ENCODE peak calls at places on chromosomes 5 and 9, in ten cellular contexts. Z is H7; J is heart left ventricle; D is astrocyte; X is right cardiac atrium; K is LNCaP clone FGC; Q is brain microvascular endothelial cell; V is choroid plexus epithelial cell; O is cardiac fibroblast; P is CD8-positive, alpha-beta memory T cell. L is an unnamed sample.

GRCh38 chr5:132470596-132470995 is 20.0 kb downstream of the IRF1 start:
- DNase-seq in V (no peak), O (no peak), D (no peak), P (no peak), Z (no peak), X (no peak), K (no peak), Q (no peak), J (peak), L (no peak)

GRCh38 chr5:74643160-74643562 is 2.6 kb upstream of the ENC1 start:
- DNase-seq in D (peak), O (peak), Q (peak), P (no peak), Z (no peak), X (peak), V (peak), K (no peak), J (no peak), L (peak)

GRCh38 chr9:33988219-33988890 is 60.3 kb downstream of the UBAP2 start:
- DNase-seq in K (no peak), X (no peak), P (no peak), O (peak), Z (no peak), J (no peak), D (peak), V (no peak), Q (no peak), L (no peak)

GRCh38 chr5:41722359-41722950 is 147.8 kb downstream of the OXCT1 start:
- DNase-seq in V (peak), Z (no peak), X (no peak), K (peak), O (peak), Q (no peak), D (peak), P (no peak), J (no peak), L (peak)

GRCh38 chr5:87302061-87302460 is 34.4 kb downstream of the RASA1 start:
- DNase-seq in V (peak), X (no peak), Z (no peak), P (no peak), D (peak), K (no peak), Q (no peak), O (peak), J (no peak), L (peak)

GRCh38 chr9:2414465-2414864 is 207.1 kb upstream of the VLDLR start:
- DNase-seq in Z (no peak), D (peak), K (no peak), P (no peak), X (no peak), O (peak), V (peak), Q (peak), J (no peak), L (no peak)

GRCh38 chr9:83544002-83544698 is 5.9 kb upstream of the FRMD3 start:
- DNase-seq in Q (peak), X (peak), Z (peak), P (no peak), V (peak), K (peak), O (peak), D (peak), J (no peak), L (peak)

GRCh38 chr9:133113928-133114351 is 7.1 kb downstream of the RALGDS start:
- DNase-seq in O (no peak), X (peak), J (peak), Z (peak), D (no peak), K (no peak), P (no peak), V (no peak), Q (no peak), L (no peak)

GRCh38 chr9:113388833-113389232 is 12.0 kb upstream of the HDHD3 start:
- DNase-seq in X (no peak), J (no peak), O (no peak), P (no peak), Z (peak), V (no peak), D (no peak), Q (no peak), K (no peak), L (no peak)

GRCh38 chr5:67350185-67350584 is 153.6 kb upstream of the CD180 start:
- DNase-seq in Q (no peak), P (no peak), O (no peak), K (no peak), J (no peak), Z (no peak), X (no peak), V (no peak), D (no peak), L (no peak)

GRCh38 chr5:67147768-67148167 is 48.8 kb downstream of the CD180 start:
- DNase-seq in D (peak), Z (no peak), Q (peak), P (no peak), V (peak), J (no peak), X (no peak), O (peak), K (no peak), L (peak)

GRCh38 chr5:149930060-149930753 is 14.4 kb downstream of the PDE6A start:
- DNase-seq in K (peak), D (no peak), O (no peak), P (no peak), V (no peak), Z (no peak), X (no peak), Q (no peak), J (no peak), L (no peak)

GRCh38 chr9:117523531-117524153 is 108.8 kb upstream of the ASTN2 start:
- DNase-seq in K (no peak), J (no peak), O (no peak), Q (no peak), D (no peak), Z (no peak), V (no peak), P (no peak), X (no peak), L (no peak)

GRCh38 chr5:172373680-172374079 is 80.6 kb downstream of the SH3PXD2B start:
- DNase-seq in P (no peak), J (no peak), K (no peak), D (no peak), Z (no peak), V (no peak), O (no peak), Q (no peak), X (no peak), L (no peak)

GRCh38 chr5:21573915-21574314 is 1279.2 kb downstream of the CDH12 start:
- DNase-seq in Q (no peak), X (no peak), Z (no peak), V (no peak), P (no peak), O (no peak), J (no peak), D (no peak), K (no peak), L (no peak)

GRCh38 chr5:91307023-91307422 is 76.1 kb downstream of the ARRDC3 start:
- DNase-seq in Q (no peak), J (no peak), Z (no peak), V (peak), K (no peak), P (no peak), D (no peak), O (peak), X (peak), L (peak)

GRCh38 chr5:150510460-150511263 is 2.7 kb downstream of the NDST1 start:
- DNase-seq in V (no peak), X (no peak), Q (no peak), D (peak), Z (no peak), K (no peak), P (no peak), O (no peak), J (no peak), L (no peak)

GRCh38 chr5:6448141-6448491 is 543 bp upstream of the UBE2QL1 start:
- DNase-seq in P (no peak), X (no peak), Z (no peak), K (no peak), V (no peak), D (no peak), Q (no peak), O (no peak), J (no peak), L (no peak)

GRCh38 chr9:127159949-127160610 is 37.6 kb upstream of the ANGPTL2 start:
- DNase-seq in D (no peak), J (no peak), P (no peak), O (no peak), V (no peak), Z (peak), Q (no peak), X (no peak), K (no peak), L (no peak)

GRCh38 chr5:118778951-118779350 is 209.4 kb downstream of the DTWD2 start:
- DNase-seq in P (no peak), Q (peak), D (peak), O (no peak), X (no peak), J (no peak), V (peak), Z (no peak), K (no peak), L (no peak)

GRCh38 chr5:68548959-68549676 is 333.6 kb downstream of the PIK3R1 start:
- DNase-seq in D (peak), K (peak), V (no peak), Q (peak), X (no peak), Z (no peak), J (no peak), P (no peak), O (peak), L (peak)

GRCh38 chr9:83538172-83538889 is at the start of gene FRMD3:
- DNase-seq in D (peak), X (peak), V (peak), O (peak), Z (peak), Q (peak), P (no peak), J (peak), K (peak), L (peak)

GRCh38 chr5:179825655-179826182 is 5.0 kb downstream of the SQSTM1 start:
- DNase-seq in X (no peak), Z (peak), Q (no peak), P (no peak), J (no peak), D (no peak), V (no peak), K (no peak), O (no peak), L (no peak)

GRCh38 chr9:83637389-83637788 is 14.4 kb downstream of the IDNK start:
- DNase-seq in P (no peak), J (no peak), D (no peak), Q (no peak), V (no peak), K (no peak), X (no peak), O (no peak), Z (no peak), L (no peak)

GRCh38 chr9:112173489-112174222 is 1.4 kb downstream of the SUSD1 start:
- DNase-seq in Z (no peak), J (no peak), X (no peak), P (no peak), O (no peak), Q (no peak), D (no peak), K (no peak), V (no peak), L (no peak)

GRCh38 chr5:35470866-35471265 is 146.8 kb upstream of the SPEF2 start:
- DNase-seq in P (no peak), V (peak), Z (no peak), Q (peak), O (peak), K (no peak), J (no peak), D (peak), X (no peak), L (no peak)

GRCh38 chr5:170143710-170144109 is 38.0 kb downstream of the FOXI1 start:
- DNase-seq in Z (no peak), K (no peak), J (no peak), P (no peak), O (no peak), X (no peak), V (no peak), D (no peak), Q (no peak), L (no peak)

GRCh38 chr9:119898316-119898715 is 529.1 kb upstream of the BRINP1 start:
- DNase-seq in Q (no peak), K (no peak), X (no peak), Z (no peak), P (no peak), O (no peak), J (no peak), V (no peak), D (no peak), L (no peak)

GRCh38 chr9:96495341-96495740 is 45.4 kb downstream of the HABP4 start:
- DNase-seq in V (peak), J (no peak), D (peak), P (no peak), Z (no peak), K (no peak), X (no peak), Q (peak), O (peak), L (peak)

GRCh38 chr9:91100878-91101450 is 260.8 kb downstream of the AUH start:
- DNase-seq in J (no peak), D (no peak), V (peak), P (no peak), Q (peak), K (no peak), O (peak), Z (no peak), X (peak), L (peak)

GRCh38 chr5:96017951-96018350 is 56.3 kb upstream of the ELL2 start:
- DNase-seq in D (peak), K (no peak), P (no peak), Z (no peak), O (peak), Q (no peak), X (no peak), V (peak), J (no peak), L (peak)

GRCh38 chr5:31453522-31453921 is 78.4 kb downstream of the DROSHA start:
- DNase-seq in Z (peak), X (no peak), V (no peak), J (no peak), O (no peak), K (no peak), Q (no peak), P (no peak), D (no peak), L (no peak)
- H3K4me3 ChIP-seq in Z (no peak), X (no peak), V (no peak), J (no peak), O (no peak), K (no peak), Q (no peak), P (no peak), D (no peak), L (no peak)

GRCh38 chr5:120516799-120517198 is 52.7 kb downstream of the PRR16 start:
- DNase-seq in X (no peak), V (peak), D (peak), Q (peak), O (peak), K (no peak), J (no peak), Z (no peak), P (no peak), L (no peak)

GRCh38 chr5:120510994-120511686 is 47.0 kb downstream of the PRR16 start:
- DNase-seq in O (no peak), V (no peak), Z (no peak), K (no peak), J (no peak), Q (no peak), X (no peak), D (no peak), P (no peak), L (no peak)

GRCh38 chr5:120510098-120510634 is 46.1 kb downstream of the PRR16 start:
- DNase-seq in O (no peak), V (no peak), J (no peak), X (no peak), D (no peak), Z (no peak), Q (no peak), K (no peak), P (no peak), L (no peak)

GRCh38 chr5:120512068-120512467 is 48.0 kb downstream of the PRR16 start:
- DNase-seq in K (no peak), J (no peak), P (no peak), X (no peak), D (no peak), Q (no peak), Z (peak), O (no peak), V (peak), L (no peak)

DNA sequence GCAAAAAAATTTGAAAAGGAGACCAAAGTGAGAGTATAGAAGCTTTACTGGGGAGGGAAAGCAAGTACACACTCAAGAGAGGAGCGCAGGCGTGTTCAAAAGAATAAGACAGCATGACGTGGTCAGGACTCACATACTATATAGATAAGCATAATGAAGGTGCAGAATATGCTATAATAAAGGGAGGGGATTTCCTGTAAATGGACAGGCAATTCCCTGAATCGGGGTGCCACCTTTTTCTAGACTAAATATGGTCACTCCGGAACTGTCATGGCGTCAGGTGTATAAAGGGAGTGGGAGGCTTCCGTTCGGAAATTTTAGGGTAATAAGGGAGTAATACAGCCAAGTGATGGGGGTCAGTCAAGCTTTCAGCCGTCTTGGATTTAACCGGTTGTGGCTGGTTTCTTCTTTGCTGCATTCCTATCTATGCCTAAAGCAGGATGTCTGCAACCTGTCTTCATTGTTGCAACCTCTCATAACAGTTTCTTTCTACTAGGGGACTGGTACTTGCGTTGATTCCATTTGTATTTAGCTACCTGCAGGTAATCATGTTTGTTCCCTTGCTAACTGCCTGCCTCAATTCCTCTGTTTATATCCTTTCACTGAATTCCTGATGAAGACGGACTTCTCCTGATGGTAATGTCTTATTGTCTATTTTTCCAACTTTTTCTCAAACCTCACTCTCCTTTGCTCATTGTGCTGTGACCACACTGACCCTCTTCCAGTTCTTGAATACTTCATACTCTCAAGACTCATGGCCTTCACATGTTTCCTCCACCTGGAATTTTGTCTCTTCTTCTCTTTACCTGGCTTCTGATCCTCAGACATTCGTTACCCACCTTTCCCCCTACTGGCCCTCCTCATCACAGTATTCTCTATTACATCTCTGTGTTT is 48.9 kb downstream of the PRR16 start:
- DNase-seq in P (no peak), O (no peak), Z (no peak), Q (no peak), D (no peak), J (no peak), K (no peak), V (no peak), X (no peak), L (no peak)
- H3K4me3 ChIP-seq in P (no peak), O (no peak), Z (no peak), Q (no peak), D (no peak), J (no peak), K (no peak), V (no peak), X (no peak), L (no peak)

DNA sequence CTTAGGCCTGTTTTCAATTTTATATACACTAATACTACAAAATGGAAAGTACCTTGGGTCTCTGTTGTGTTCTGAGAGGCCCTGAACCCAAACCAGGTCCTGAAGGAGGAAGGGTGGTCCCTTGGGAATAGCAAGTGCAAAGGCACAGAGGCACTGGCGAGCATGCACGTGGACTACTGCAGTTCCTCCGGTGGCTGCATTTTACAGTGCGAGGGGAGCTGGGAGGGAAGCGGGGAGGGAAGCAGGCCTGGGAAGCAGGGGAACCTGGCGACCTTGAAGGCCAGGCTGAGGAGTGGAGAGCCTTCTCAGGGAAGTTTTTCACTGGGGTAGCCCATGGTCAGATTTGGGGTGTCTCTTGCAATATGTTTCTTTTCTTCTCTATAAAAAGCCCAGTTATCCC is 33.9 kb downstream of the MORN5 start:
- DNase-seq in J (no peak), K (no peak), Q (no peak), X (no peak), D (no peak), O (no peak), P (no peak), V (no peak), Z (no peak), L (no peak)
- H3K4me3 ChIP-seq in J (no peak), K (no peak), Q (no peak), X (no peak), D (no peak), O (no peak), P (no peak), V (no peak), Z (no peak), L (no peak)

DNA sequence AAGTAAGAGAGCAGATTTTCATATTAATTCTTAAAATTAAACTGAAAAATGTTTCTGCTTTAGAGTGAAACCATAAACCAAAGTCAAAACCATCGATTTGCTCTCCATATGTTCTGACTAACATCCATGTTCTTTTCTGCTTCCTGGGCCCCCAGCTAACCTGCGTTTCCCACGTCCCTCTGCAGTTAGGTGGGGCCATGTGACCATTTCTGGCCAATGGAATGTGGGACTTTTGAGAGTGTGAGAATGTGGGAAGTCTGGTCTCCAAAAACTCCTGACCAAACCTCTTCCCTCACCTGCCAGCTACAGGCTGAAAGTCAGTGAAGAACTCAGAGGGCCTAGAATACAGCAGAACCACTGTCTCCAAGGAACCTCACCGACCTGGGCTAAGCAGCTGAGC is 44.9 kb downstream of the ANKH start:
- DNase-seq in D (no peak), J (no peak), V (no peak), Q (no peak), Z (no peak), P (no peak), X (no peak), O (no peak), K (no peak), L (no peak)
- H3K4me3 ChIP-seq in D (no peak), J (no peak), V (no peak), Q (no peak), Z (no peak), P (no peak), X (no peak), O (no peak), K (no peak), L (no peak)

GRCh38 chr9:134936762-134937555 is 19.2 kb upstream of the FCN1 start:
- DNase-seq in K (no peak), J (no peak), Z (peak), D (no peak), V (no peak), X (no peak), P (no peak), O (no peak), Q (no peak), L (no peak)
- H3K4me3 ChIP-seq in K (no peak), J (no peak), Z (no peak), D (no peak), V (no peak), X (no peak), P (no peak), O (no peak), Q (no peak), L (no peak)

DNA sequence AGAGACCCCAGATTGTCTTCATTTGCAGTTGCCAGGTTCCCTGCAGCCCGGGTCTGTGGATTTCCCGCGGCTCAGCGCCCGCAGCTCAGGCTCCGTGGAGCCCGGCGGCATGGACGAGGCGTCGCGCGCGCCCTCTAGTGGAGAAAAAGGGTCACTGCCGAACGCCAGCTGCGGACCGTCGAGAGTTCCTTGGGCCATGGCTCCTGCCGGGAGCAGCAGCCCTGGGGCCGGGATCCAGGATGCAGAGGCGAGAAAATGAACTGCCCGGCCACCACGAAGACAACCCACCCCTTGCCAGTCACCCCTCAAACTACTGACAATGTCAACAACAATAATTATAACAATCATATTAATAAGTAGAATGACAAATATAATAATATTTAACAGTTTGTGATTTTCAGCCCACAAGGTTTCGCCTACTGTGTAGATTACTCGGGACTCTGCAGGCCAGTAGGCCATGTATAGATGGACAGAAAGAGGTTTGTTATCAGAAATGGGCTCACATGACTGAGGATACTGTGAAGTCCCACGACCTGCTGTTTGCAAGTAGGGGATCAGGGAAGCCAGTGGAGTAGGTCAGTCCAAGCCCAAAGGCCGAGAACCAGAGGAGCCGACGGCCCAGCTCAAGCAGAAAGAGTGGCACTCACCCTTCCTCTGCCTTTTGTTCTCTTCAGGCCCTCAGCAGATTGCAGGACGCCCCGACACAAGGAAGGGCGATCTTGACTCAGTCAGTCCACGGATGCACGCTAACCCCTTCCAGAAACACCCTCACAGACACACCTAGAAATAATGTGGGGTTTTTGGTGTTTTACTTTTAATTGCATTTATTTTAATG is 43.1 kb downstream of the BOD1 start:
- DNase-seq in X (peak), Z (peak), J (peak), V (peak), P (peak), K (no peak), O (peak), D (no peak), Q (peak), L (no peak)
- H3K4me3 ChIP-seq in X (no peak), Z (no peak), J (no peak), V (peak), P (no peak), K (no peak), O (no peak), D (peak), Q (peak), L (peak)